ENCODE peak calls at places on chromosomes 16 and 17, in five cellular contexts. R is H1, Z is mesenchymal stem cell, I is neuronal stem cell, N is IMR-90. G is an unnamed sample.

GRCh38 chr16:23842137-23842600 is 6.4 kb downstream of the PRKCB start:
- DNase-seq in R (no peak), Z (no peak), I (no peak), N (no peak), G (no peak)

GRCh38 chr17:42548070-42548837 is 4.5 kb upstream of the HSD17B1 start:
- DNase-seq in R (peak; percentile 97), Z (peak; percentile 53), I (peak; percentile 71), N (no peak), G (peak; percentile 66)

GRCh38 chr16:89112377-89113151 is 18.9 kb downstream of the ACSF3 start:
- DNase-seq in R (no peak), Z (no peak), I (no peak), N (no peak), G (no peak)

GRCh38 chr17:77466140-77466539 is 325.4 kb downstream of the SEC14L1 start:
- DNase-seq in R (peak; percentile 82), Z (peak; percentile 79), I (no peak), N (no peak), G (no peak)

GRCh38 chr17:15929941-15930340 is 15.0 kb upstream of the ADORA2B start:
- DNase-seq in R (no peak), Z (no peak), I (no peak), N (no peak), G (no peak)

GRCh38 chr16:19578378-19578851 is 22.9 kb downstream of the VPS35L start:
- DNase-seq in R (no peak), Z (no peak), I (no peak), N (no peak), G (no peak)

GRCh38 chr16:7505495-7505894 is 172.8 kb downstream of the RBFOX1 start:
- DNase-seq in R (no peak), Z (no peak), I (no peak), N (no peak), G (no peak)

GRCh38 chr17:44518032-44518431 is 14.8 kb upstream of the GPATCH8 start:
- DNase-seq in R (no peak), Z (no peak), I (no peak), N (peak; percentile 51), G (no peak)

GRCh38 chr17:7343250-7343649 is 6.9 kb downstream of the ACAP1 start:
- DNase-seq in R (no peak), Z (no peak), I (no peak), N (no peak), G (no peak)

GRCh38 chr16:86428729-86429472 is 81.4 kb upstream of the FOXF1 start:
- DNase-seq in R (no peak), Z (no peak), I (no peak), N (no peak), G (no peak)

GRCh38 chr16:72291531-72291981 is 119.6 kb upstream of the PMFBP1 start:
- DNase-seq in R (no peak), Z (peak; percentile 89), I (no peak), N (peak; percentile 94), G (peak; percentile 4)

GRCh38 chr17:60730273-60730672 is 52.6 kb downstream of the BCAS3 start:
- DNase-seq in R (no peak), Z (no peak), I (no peak), N (no peak), G (no peak)

GRCh38 chr17:65220732-65221131 is 83.6 kb downstream of the RGS9 start:
- DNase-seq in R (no peak), Z (no peak), I (no peak), N (no peak), G (peak; percentile 51)

GRCh38 chr17:45394913-45395568 is 37.6 kb downstream of the ARHGAP27 start:
- DNase-seq in R (peak; percentile 88), Z (peak; percentile 81), I (peak; percentile 78), N (peak; percentile 90), G (peak; percentile 65)

GRCh38 chr16:89006036-89006752 is 29.2 kb upstream of the CBFA2T3 start:
- DNase-seq in R (no peak), Z (no peak), I (no peak), N (no peak), G (no peak)

GRCh38 chr16:58379736-58380135 is 12.5 kb upstream of the GINS3 start:
- DNase-seq in R (no peak), Z (no peak), I (no peak), N (no peak), G (no peak)

GRCh38 chr16:72928089-72928981 is 119.6 kb downstream of the ZFHX3 start:
- DNase-seq in R (no peak), Z (no peak), I (no peak), N (no peak), G (no peak)

GRCh38 chr17:32558997-32559650 is 72.3 kb downstream of the CDK5R1 start:
- DNase-seq in R (no peak), Z (peak; percentile 8), I (no peak), N (no peak), G (no peak)

GRCh38 chr17:4934173-4934979 is 2.3 kb downstream of the GP1BA start:
- DNase-seq in R (no peak), Z (peak; percentile 65), I (no peak), N (peak; percentile 38), G (no peak)

GRCh38 chr17:56833023-56833811 is 503 bp downstream of the C17orf67 start:
- DNase-seq in R (peak; percentile 75), Z (peak; percentile 72), I (peak; percentile 32), N (peak; percentile 58), G (peak; percentile 77)

GRCh38 chr17:5120036-5120435 is 4.2 kb downstream of the USP6 start:
- DNase-seq in R (no peak), Z (no peak), I (no peak), N (no peak), G (no peak)

GRCh38 chr17:56506349-56506748 is 87.2 kb upstream of the NOG start:
- DNase-seq in R (no peak), Z (no peak), I (no peak), N (no peak), G (no peak)

GRCh38 chr17:61495161-61495857 is 43.1 kb downstream of the TBX4 start:
- DNase-seq in R (no peak), Z (peak; percentile 26), I (no peak), N (peak; percentile 33), G (no peak)

GRCh38 chr17:58254803-58255202 is 16.4 kb downstream of the LPO start:
- DNase-seq in R (peak; percentile 70), Z (no peak), I (no peak), N (no peak), G (peak; percentile 8)

GRCh38 chr16:2826591-2827480 is 3.3 kb upstream of the ZG16B start:
- DNase-seq in R (no peak), Z (no peak), I (no peak), N (no peak), G (peak; percentile 80)
- H3K14ac ChIP-seq in R (no peak overlapping the region), Z (no peak overlapping the region), I (peak overlapping the region; percentile 76), N (no peak overlapping the region), G (no peak overlapping the region)

GRCh38 chr16:56945847-56946527 is 14.0 kb downstream of the HERPUD1 start:
- DNase-seq in R (no peak), Z (no peak), I (no peak), N (no peak), G (peak; percentile 73)
- H3K4me1 ChIP-seq in R (no peaks in the 10 kb centered on the region), Z (peaks cover 13% of the 10 kb centered on the region), I (no peaks in the 10 kb centered on the region), N (peaks cover 6% of the 10 kb centered on the region), G (no peaks in the 10 kb centered on the region)

GRCh38 chr16:84606081-84606875 is 11.6 kb downstream of the COTL1 start:
- DNase-seq in R (no peak), Z (no peak), I (no peak), N (no peak), G (peak; percentile 77)
- H3K4me3 ChIP-seq in R (no peak overlapping the region), Z (no peak overlapping the region), I (no peak overlapping the region), N (no peak overlapping the region), G (no peak overlapping the region)

DNA sequence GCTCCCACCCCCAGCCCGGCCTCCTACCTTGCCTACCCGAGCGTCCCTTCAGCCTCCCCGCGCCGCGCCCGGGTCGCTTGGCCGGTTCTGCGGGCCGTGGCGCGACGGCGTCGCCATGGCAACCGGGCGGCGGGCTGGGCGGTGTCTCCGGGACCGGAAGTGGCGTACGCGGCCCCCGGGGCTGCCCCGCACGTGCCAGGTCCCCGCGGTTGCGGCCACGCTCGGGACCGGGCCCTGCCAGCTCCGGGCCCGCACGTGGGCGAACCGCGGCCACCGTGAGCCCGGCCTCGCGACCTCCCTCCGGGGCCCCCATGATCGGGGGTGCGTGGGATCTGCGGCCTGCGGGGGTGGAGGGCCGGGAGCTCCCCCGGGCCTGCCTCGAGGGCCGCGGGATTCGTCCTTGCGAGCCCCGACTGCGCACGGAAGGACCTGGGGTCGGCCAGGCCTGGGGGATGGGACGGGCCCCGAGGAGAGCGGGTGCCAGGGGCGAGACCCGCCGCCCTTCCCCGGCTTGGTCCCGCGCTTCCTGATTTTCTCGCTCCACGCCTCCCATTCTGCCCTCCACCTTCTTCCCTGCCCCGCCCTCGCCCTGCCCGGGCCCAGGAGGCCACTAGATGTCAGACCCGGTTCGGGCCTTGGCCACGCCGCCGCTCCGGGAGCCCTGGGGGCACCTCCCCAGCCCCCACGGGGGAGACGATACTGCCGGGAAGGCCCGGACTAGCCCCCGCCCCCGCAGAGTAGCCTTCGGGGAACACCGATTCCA is at the start of gene CYB561:
- DNase-seq in R (no peak), Z (peak; percentile 57), I (peak; percentile 62), N (peak; percentile 29), G (peak; percentile 75)
- H3K14ac ChIP-seq in R (no peak within 1 kb of the TSS), Z (no peak within 1 kb of the TSS), I (peak within 1 kb of the TSS; percentile 44), N (no peak within 1 kb of the TSS), G (peak within 1 kb of the TSS; percentile 93)

GRCh38 chr17:39622380-39623006 is 4.3 kb upstream of the PPP1R1B start:
- DNase-seq in R (no peak), Z (no peak), I (no peak), N (no peak), G (no peak)

GRCh38 chr17:39624313-39624712 is 2.4 kb upstream of the PPP1R1B start:
- DNase-seq in R (no peak), Z (no peak), I (no peak), N (no peak), G (no peak)

GRCh38 chr17:39621523-39622379 is 5.0 kb upstream of the PPP1R1B start:
- DNase-seq in R (peak; percentile 100), Z (peak; percentile 81), I (peak; percentile 90), N (peak; percentile 69), G (peak; percentile 81)

GRCh38 chr17:39625198-39625769 is 1.5 kb upstream of the PPP1R1B start:
- DNase-seq in R (no peak), Z (no peak), I (no peak), N (no peak), G (no peak)

GRCh38 chr17:39623356-39623950 is 3.3 kb upstream of the PPP1R1B start:
- DNase-seq in R (peak; percentile 99), Z (peak; percentile 61), I (peak; percentile 68), N (peak; percentile 36), G (peak; percentile 87)
- H3K4me1 ChIP-seq in R (peaks cover 25% of the 10 kb centered on the region), Z (peaks cover 32% of the 10 kb centered on the region), I (peaks cover 15% of the 10 kb centered on the region), N (peaks cover 3% of the 10 kb centered on the region), G (no peaks in the 10 kb centered on the region)

DNA sequence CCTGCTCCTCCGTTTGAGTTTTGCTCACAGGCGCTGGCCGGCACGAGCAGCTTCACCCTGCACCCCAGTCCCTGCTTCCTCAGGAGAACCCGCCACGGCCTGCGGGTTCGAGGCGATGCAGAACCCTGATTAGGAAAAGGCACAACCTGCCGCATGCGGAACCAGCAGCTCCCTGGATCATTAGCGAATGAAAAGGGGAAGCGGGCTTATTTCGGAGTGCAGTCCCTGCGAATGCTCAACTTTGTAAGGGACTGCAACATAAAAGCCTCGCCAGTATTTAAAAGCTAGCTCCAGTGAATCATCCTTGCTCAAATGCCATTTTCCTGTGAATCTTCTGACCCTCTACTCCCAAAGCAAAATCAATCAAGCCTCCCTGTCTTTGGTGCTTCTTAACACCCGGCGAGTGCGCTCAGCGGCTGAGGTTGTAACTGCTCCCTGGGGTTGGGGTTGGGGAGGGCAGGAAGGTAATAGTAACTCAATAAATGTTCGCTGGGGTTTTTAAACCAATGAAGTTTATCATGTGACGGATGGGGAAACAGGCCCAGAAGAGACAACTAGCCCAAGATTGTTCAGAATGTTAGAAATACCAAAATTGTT is 676 bp upstream of the AKAP10 start:
- DNase-seq in R (no peak), Z (peak; percentile 11), I (no peak), N (no peak), G (no peak)
- H3K4me3 ChIP-seq in R (peak overlapping the region; percentile 90), Z (peak overlapping the region; percentile 84), I (peak overlapping the region; percentile 74), N (peak overlapping the region; percentile 100), G (peak overlapping the region; percentile 92)